ENCODE peak calls at places on chromosomes 7 and 10, in four cellular contexts. A is GM12891, Y is K562, W is GM12878. O is an unnamed sample.

GRCh38 chr10:121096617-121097431 is 245.7 kb downstream of the WDR11 start:
- DNase-seq in W (no peak), Y (no peak), A (no peak), O (no peak)

GRCh38 chr10:119893845-119894427 is 1.4 kb downstream of the SEC23IP start:
- DNase-seq in Y (no peak), W (no peak), A (no peak), O (no peak)

GRCh38 chr7:72538147-72538546 is 126.0 kb upstream of the CALN1 start:
- DNase-seq in Y (no peak), A (no peak), W (no peak), O (no peak)

GRCh38 chr7:49174396-49174795 is 250.0 kb downstream of the CDC14C start:
- DNase-seq in A (no peak), W (no peak), Y (no peak), O (no peak)

GRCh38 chr7:157575181-157575580 is 238.4 kb downstream of the DNAJB6 start:
- DNase-seq in W (no peak), A (no peak), Y (no peak), O (no peak)

GRCh38 chr7:151130741-151131157 is 36.7 kb downstream of the GBX1 start:
- DNase-seq in A (no peak), W (no peak), Y (no peak), O (no peak)

GRCh38 chr10:4527281-4527960 is 298.6 kb upstream of the AKR1E2 start:
- DNase-seq in Y (no peak), W (no peak), A (no peak), O (no peak)

GRCh38 chr7:2247141-2247985 is 5.3 kb downstream of the NUDT1 start:
- DNase-seq in W (no peak), A (peak), Y (peak), O (no peak)

GRCh38 chr7:106905734-106906133 is 40.7 kb downstream of the PIK3CG start:
- DNase-seq in W (no peak), A (no peak), Y (no peak), O (no peak)

DNA sequence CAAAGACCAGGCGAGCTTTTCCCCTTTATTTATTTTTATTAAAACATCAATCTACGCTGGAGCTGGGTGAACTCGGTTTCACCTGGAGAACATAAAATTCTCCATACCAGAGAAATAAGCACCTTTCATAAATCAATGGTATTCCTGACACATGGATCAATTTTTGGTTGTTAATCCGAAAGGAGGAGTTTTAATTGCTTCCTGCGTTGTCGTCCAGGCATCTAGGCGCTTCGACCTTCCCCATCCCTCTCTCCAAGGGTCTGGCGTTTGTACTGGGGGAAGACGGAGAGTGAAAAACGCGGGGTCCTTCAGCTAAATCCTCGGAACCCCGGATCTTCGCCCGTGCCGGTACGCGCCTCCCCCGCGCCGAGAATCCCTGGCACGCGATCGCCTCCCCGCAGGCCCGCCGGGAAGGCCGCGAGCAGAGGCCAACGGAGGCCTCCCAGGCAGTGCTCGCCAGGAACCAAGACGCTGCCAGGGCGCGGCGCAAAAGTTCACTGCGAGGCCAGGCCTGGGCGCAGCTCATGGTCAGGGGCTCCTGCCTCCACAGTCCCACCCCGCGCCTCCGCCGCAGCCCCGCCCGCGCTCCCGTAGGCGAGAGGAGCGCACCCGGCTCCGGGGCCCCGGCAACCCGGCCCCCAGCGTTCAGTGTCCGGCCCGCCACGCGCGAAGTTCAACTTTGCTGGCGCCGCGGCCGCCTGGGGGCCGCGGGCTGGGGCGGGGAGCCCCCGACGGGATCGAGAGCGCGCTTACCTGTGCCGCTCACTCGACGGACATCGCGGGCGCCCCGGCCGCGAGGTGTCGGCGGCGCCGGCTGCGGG is 8.3 kb upstream of the EBF3 start:
- DNase-seq in A (no peak), Y (no peak), W (no peak), O (no peak)
- TF ChIP-seq SPI1 in A (no peak), Y (no peak), W (no peak), O (no peak)

GRCh38 chr10:80664071-80664680 is 126.5 kb downstream of the SH2D4B start:
- DNase-seq in Y (peak), W (no peak), A (peak), O (peak)
- TF ChIP-seq SPI1 in Y (peak), W (peak), A (peak), O (peak)

GRCh38 chr7:103369430-103369829 is 22.0 kb downstream of the PSMC2 start:
- DNase-seq in A (no peak), Y (no peak), W (no peak), O (no peak)
- TF ChIP-seq SPI1 in A (no peak), Y (no peak), W (no peak), O (no peak)

GRCh38 chr10:18205098-18205834 is 65.0 kb downstream of the CACNB2 start:
- DNase-seq in W (no peak), Y (no peak), A (no peak), O (no peak)

GRCh38 chr10:18197706-18198105 is 57.5 kb downstream of the CACNB2 start:
- DNase-seq in W (no peak), A (no peak), Y (no peak), O (no peak)

GRCh38 chr10:18204050-18204449 is 63.8 kb downstream of the CACNB2 start:
- DNase-seq in Y (no peak), W (no peak), A (no peak), O (no peak)

GRCh38 chr10:18203526-18203925 is 63.3 kb downstream of the CACNB2 start:
- DNase-seq in A (no peak), Y (no peak), W (no peak), O (no peak)

GRCh38 chr10:18202600-18203150 is 62.5 kb downstream of the CACNB2 start:
- DNase-seq in A (no peak), Y (no peak), W (no peak), O (no peak)
- TF ChIP-seq SPI1 in A (no peak), Y (no peak), W (no peak), O (no peak)

DNA sequence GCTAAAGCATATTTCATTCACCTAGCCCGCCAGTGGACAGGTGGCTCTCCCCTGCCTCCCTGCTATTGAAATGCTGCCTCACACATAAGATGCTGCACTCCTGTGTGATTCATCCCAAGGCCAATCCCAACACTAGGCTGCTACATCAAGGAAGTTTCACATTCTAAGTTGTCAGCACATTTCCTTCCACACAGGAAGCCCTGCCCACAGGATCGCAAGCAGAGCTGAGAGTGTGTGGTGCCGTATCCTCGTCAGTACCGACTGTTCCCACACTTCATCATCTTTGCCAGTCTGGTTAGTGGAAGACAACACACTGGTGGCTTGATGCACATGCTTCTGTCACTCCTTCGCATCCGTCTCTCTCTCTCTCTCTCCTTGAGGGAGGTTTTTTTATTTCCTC is 194.3 kb upstream of the PPP2R2D start:
- DNase-seq in A (no peak), W (no peak), Y (no peak), O (no peak)
- TF ChIP-seq SPI1 in A (no peak), W (no peak), Y (no peak), O (no peak)

GRCh38 chr7:70492641-70493040 is 639.3 kb upstream of the GALNT17 start:
- DNase-seq in Y (no peak), A (no peak), W (no peak), O (no peak)
- TF ChIP-seq SPI1 in Y (no peak), A (no peak), W (no peak), O (no peak)

DNA sequence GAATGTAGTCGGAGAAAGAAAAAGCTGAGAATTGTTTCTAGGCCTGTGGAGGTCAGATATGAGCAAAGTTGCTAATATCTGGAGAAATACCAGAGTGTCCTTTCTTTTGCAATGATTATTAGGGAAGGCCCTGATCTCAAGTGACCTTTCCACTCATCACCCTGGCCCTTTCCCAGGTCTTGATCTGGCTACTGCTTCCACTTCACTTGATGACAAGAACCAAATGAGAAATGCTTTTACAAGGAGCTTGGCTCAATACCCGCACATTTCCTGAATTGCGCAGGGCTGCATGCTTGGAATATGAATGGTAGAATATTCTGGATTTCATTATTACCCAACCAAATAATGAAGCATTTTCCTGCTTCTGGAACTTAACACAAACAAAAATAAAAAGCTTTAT is 104.6 kb downstream of the ITGB8 start:
- DNase-seq in A (no peak), Y (no peak), W (no peak), O (no peak)
- TF ChIP-seq SPI1 in A (no peak), Y (no peak), W (no peak), O (no peak)

DNA sequence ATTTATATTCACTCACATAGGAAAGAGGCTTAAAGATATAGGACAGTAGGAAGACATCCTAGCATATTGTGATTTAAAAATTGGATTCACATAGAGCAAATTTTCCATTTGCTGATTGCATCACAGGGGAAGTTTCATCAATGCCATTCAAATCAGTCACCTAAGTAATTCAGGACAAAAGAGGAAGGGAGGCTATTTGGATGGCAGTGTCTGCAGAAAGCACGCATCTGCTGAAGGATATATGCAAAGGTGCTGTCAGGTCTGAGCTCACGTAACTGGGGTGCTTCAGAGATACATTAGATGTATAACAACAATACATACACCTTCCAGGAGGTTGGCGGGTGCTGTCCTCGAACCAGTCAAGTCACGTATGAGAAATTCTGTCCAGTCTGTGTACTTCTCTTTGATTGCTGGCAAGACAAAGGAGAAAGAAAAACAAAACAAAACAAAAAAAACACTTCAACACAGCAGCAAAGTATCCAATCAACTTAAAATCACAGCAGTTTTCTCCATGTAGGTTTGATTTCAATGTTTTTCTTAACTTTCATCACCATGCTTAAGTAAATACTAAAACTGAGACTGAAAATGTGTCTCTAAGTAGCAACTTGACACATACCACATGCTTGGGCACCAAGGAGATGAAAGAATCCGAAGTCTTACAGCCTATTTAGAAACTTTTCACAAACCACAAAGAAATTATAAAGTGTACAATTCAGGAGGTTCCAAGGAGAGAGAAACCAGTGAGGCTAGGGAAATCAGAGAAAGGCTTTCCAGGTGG is 125.1 kb downstream of the SFMBT2 start:
- DNase-seq in W (no peak), Y (no peak), A (no peak), O (no peak)
- TF ChIP-seq SPI1 in W (no peak), Y (no peak), A (peak), O (no peak)

O was measured in HL-60.